ENCODE peak calls at places on chromosomes 13 and 19, in five cellular contexts. B is HepG2, U is K562, W is SK-N-SH, O is HCT116. Z is an unnamed sample. For H3K4me1, the result is how much of the 10 kb centered on the place peaks cover.

GRCh38 chr19:55650602-55651230 is 2.7 kb downstream of the CCDC106 start:
- DNase-seq in O (no peak), W (peak), B (no peak), U (no peak), Z (no peak)

GRCh38 chr19:38173324-38174041 is 50.5 kb downstream of the DPF1 start:
- DNase-seq in O (no peak), B (no peak), W (peak), U (no peak), Z (no peak)

GRCh38 chr19:38298841-38299680 is 5.0 kb upstream of the C19orf33 start:
- DNase-seq in W (no peak), U (no peak), B (no peak), O (no peak), Z (no peak)

GRCh38 chr19:3401004-3401768 is 34.8 kb downstream of the NFIC start:
- DNase-seq in U (no peak), B (no peak), W (no peak), O (no peak), Z (no peak)

GRCh38 chr19:52398091-52398461 is 427 bp downstream of the ZNF528 start:
- DNase-seq in U (peak), B (peak), W (peak), O (no peak), Z (no peak)

GRCh38 chr13:100269837-100270236 is 180.9 kb downstream of the PCCA start:
- DNase-seq in B (no peak), U (no peak), W (no peak), O (no peak), Z (no peak)

GRCh38 chr13:32737679-32738078 is 151.4 kb downstream of the PDS5B start:
- DNase-seq in O (no peak), W (no peak), B (no peak), U (no peak), Z (no peak)

GRCh38 chr19:42601811-42602443 is 7.2 kb upstream of the CEACAM8 start:
- DNase-seq in U (peak), W (no peak), B (peak), O (no peak), Z (no peak)

GRCh38 chr13:98217597-98217996 is 40.5 kb upstream of the RNF113B start:
- DNase-seq in O (no peak), W (no peak), U (no peak), B (no peak), Z (no peak)
- H3K4me1 ChIP-seq in O (under half), W (under half), U (under half), B (under half), Z (under half)

GRCh38 chr13:27139565-27139964 is 32.0 kb downstream of the USP12 start:
- DNase-seq in U (no peak), B (no peak), O (no peak), W (no peak), Z (no peak)
- TF ChIP-seq ZBTB33 in U (no peak), B (no peak), O (no peak), W (no peak), Z (no peak)

GRCh38 chr19:13062317-13062716 is 40.3 kb downstream of the LYL1 start:
- DNase-seq in B (no peak), W (no peak), U (no peak), O (no peak), Z (no peak)

GRCh38 chr19:13063461-13064091 is 39.1 kb downstream of the LYL1 start:
- DNase-seq in B (no peak), W (no peak), U (no peak), O (no peak), Z (no peak)

GRCh38 chr19:13066231-13066630 is 36.4 kb downstream of the LYL1 start:
- DNase-seq in O (no peak), W (no peak), U (no peak), B (no peak), Z (no peak)

GRCh38 chr19:13060964-13061927 is 41.4 kb downstream of the LYL1 start:
- DNase-seq in U (peak), B (peak), W (peak), O (peak), Z (peak)

GRCh38 chr19:13064092-13064489 is 38.6 kb downstream of the LYL1 start:
- DNase-seq in U (no peak), W (no peak), B (no peak), O (no peak), Z (no peak)
- H3K4me1 ChIP-seq in U (under half), W (half or more), B (under half), O (under half), Z (under half)

GRCh38 chr13:114141261-114141996 is 9.0 kb upstream of the RASA3 start:
- DNase-seq in O (no peak), U (no peak), B (no peak), W (no peak), Z (no peak)

GRCh38 chr13:114142640-114143490 is 10.4 kb upstream of the RASA3 start:
- DNase-seq in O (no peak), W (peak), U (peak), B (no peak), Z (no peak)

GRCh38 chr13:114140131-114140908 is 7.9 kb upstream of the RASA3 start:
- DNase-seq in O (no peak), W (no peak), B (no peak), U (no peak), Z (no peak)

GRCh38 chr13:114140909-114141255 is 8.5 kb upstream of the RASA3 start:
- DNase-seq in U (no peak), O (no peak), B (no peak), W (no peak), Z (no peak)

DNA sequence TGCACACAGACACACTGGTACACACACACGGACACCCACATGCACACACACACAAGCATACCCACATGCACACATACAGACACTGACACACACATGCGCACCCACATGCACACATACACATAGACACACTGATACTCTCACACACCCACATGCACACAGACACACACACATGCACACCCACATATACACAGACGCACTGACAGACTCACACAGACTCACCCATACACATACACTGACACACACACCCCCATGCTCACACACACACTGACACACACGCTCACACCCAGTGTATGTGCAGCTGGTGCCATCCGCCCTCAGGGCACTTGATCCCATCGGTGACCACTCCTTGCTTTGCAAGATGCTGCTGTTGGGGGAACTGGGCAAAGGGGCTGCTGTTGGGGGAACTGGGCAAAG is 9.7 kb upstream of the RASA3 start:
- DNase-seq in O (no peak), U (no peak), W (peak), B (no peak), Z (no peak)
- TF ChIP-seq ZBTB33 in O (no peak), U (no peak), W (no peak), B (no peak), Z (no peak)